ENCODE peak calls at places on chromosomes 7 and 10, in nine cellular contexts. O is right cardiac atrium, V is AG09309, Q is A549, N is aorta, K is NB4, G is AG10803, W is tibial nerve, E is prostate gland. A is an unnamed sample.

GRCh38 chr7:105745681-105746330 is 130.6 kb downstream of the ATXN7L1 start:
- DNase-seq in E (no peak), W (no peak), Q (no peak), N (no peak), O (no peak), K (no peak), V (no peak), G (no peak), A (no peak)

GRCh38 chr7:374706-375490 is 84.9 kb downstream of the FOXL3 start:
- DNase-seq in G (no peak), W (no peak), K (no peak), Q (no peak), E (no peak), V (no peak), N (peak), O (no peak), A (no peak)

GRCh38 chr7:143172354-143172753 is 10.9 kb upstream of the TAS2R39 start:
- DNase-seq in K (no peak), O (peak), W (no peak), V (no peak), N (peak), E (peak), G (peak), Q (peak), A (no peak)

GRCh38 chr7:125098377-125098970 is 168.8 kb upstream of the POT1 start:
- DNase-seq in V (no peak), N (no peak), E (no peak), K (no peak), Q (no peak), W (no peak), O (no peak), G (no peak), A (no peak)

GRCh38 chr10:48384699-48384982 is 78.2 kb downstream of the MAPK8 start:
- DNase-seq in E (no peak), W (no peak), O (no peak), K (no peak), Q (no peak), N (no peak), G (no peak), V (no peak), A (no peak)

GRCh38 chr7:21617916-21618390 is 75.1 kb downstream of the DNAH11 start:
- DNase-seq in K (no peak), N (peak), G (peak), W (peak), E (peak), V (peak), Q (peak), O (peak), A (no peak)

GRCh38 chr7:116610210-116610609 is 61.8 kb upstream of the MET start:
- DNase-seq in V (peak), K (peak), O (no peak), E (no peak), G (peak), W (no peak), Q (no peak), N (no peak), A (no peak)

GRCh38 chr10:59047180-59047579 is 129.3 kb upstream of the PHYHIPL start:
- DNase-seq in K (no peak), Q (no peak), O (no peak), E (peak), G (no peak), N (no peak), V (no peak), W (no peak), A (no peak)

GRCh38 chr10:88232029-88232895 is 350.9 kb downstream of the RNLS start:
- DNase-seq in O (peak), K (no peak), Q (no peak), N (peak), W (peak), V (no peak), G (peak), E (no peak), A (no peak)

GRCh38 chr10:89419548-89419947 is 5.2 kb downstream of the IFIT5 start:
- DNase-seq in V (no peak), E (no peak), G (peak), W (no peak), K (peak), Q (no peak), O (no peak), N (no peak), A (peak)

GRCh38 chr10:43953672-43954071 is 305.0 kb upstream of the ZNF32 start:
- DNase-seq in K (no peak), E (no peak), O (no peak), W (no peak), G (no peak), N (no peak), V (no peak), Q (no peak), A (no peak)

GRCh38 chr7:116717137-116717536 is 45.1 kb downstream of the MET start:
- DNase-seq in W (no peak), N (no peak), E (no peak), Q (no peak), G (no peak), O (no peak), V (no peak), K (no peak), A (no peak)

GRCh38 chr10:26554246-26554645 is 116.1 kb downstream of the APBB1IP start:
- DNase-seq in O (no peak), V (no peak), K (no peak), N (no peak), Q (no peak), W (no peak), G (no peak), E (no peak), A (no peak)

GRCh38 chr7:82078807-82079206 is 309.0 kb upstream of the HGF start:
- DNase-seq in K (no peak), W (no peak), G (no peak), E (no peak), O (no peak), N (no peak), V (no peak), Q (no peak), A (no peak)

GRCh38 chr10:106493166-106493565 is 671.3 kb downstream of the SORCS1 start:
- DNase-seq in O (no peak), E (no peak), W (no peak), V (no peak), N (no peak), K (no peak), Q (no peak), G (no peak), A (no peak)

GRCh38 chr7:100034871-100035510 is 14.6 kb upstream of the ZSCAN21 start:
- DNase-seq in E (no peak), O (no peak), V (peak), N (no peak), W (no peak), G (peak), Q (peak), K (no peak), A (no peak)

GRCh38 chr10:67668448-67668847 is 27.5 kb downstream of the CTNNA3 start:
- DNase-seq in W (no peak), V (no peak), G (peak), Q (peak), O (no peak), E (no peak), K (no peak), N (no peak), A (no peak)

GRCh38 chr7:34091330-34091917 is 186.1 kb downstream of the BMPER start:
- DNase-seq in Q (peak), W (peak), E (no peak), K (peak), N (no peak), O (no peak), G (peak), V (no peak), A (peak)

GRCh38 chr7:26202019-26202985 is 757 bp downstream of the CBX3 start:
- DNase-seq in O (peak), G (peak), N (peak), Q (peak), V (no peak), E (no peak), W (no peak), K (peak), A (no peak)

GRCh38 chr10:6607187-6607586 is 27.1 kb upstream of the PRKCQ start:
- DNase-seq in G (no peak), N (no peak), V (no peak), K (no peak), E (no peak), Q (no peak), O (no peak), W (no peak), A (no peak)

GRCh38 chr7:119640861-119641260 is 632.1 kb upstream of the KCND2 start:
- DNase-seq in E (no peak), N (no peak), V (no peak), O (no peak), W (no peak), G (no peak), K (no peak), Q (no peak), A (no peak)

GRCh38 chr10:129949411-129950335 is 14.4 kb downstream of the EBF3 start:
- DNase-seq in K (no peak), E (no peak), Q (no peak), W (no peak), N (no peak), G (peak), O (peak), V (no peak), A (peak)
- H3K4me3 ChIP-seq in K (no peak), E (no peak), Q (no peak), W (no peak), N (no peak), G (no peak), O (peak), V (no peak), A (peak)

GRCh38 chr10:24465124-24465874 is 256.4 kb downstream of the KIAA1217 start:
- DNase-seq in K (no peak), Q (no peak), G (peak), V (peak), E (peak), N (no peak), O (no peak), W (no peak), A (no peak)
- H3K4me3 ChIP-seq in K (no peak), Q (peak), G (no peak), V (no peak), E (peak), N (no peak), O (no peak), W (no peak), A (no peak)

GRCh38 chr10:99630439-99630838 is 10.2 kb upstream of the SLC25A28 start:
- DNase-seq in Q (peak), V (peak), G (peak), N (no peak), W (peak), K (peak), E (peak), O (no peak), A (no peak)

GRCh38 chr10:99631496-99631895 is 11.3 kb upstream of the SLC25A28 start:
- DNase-seq in K (no peak), Q (no peak), W (no peak), O (no peak), G (peak), N (no peak), V (no peak), E (no peak), A (no peak)

GRCh38 chr10:99628923-99629624 is 8.8 kb upstream of the SLC25A28 start:
- DNase-seq in N (no peak), E (no peak), G (no peak), Q (no peak), V (no peak), O (no peak), K (no peak), W (no peak), A (no peak)

GRCh38 chr10:99629625-99629978 is 9.4 kb upstream of the SLC25A28 start:
- DNase-seq in N (no peak), V (no peak), Q (no peak), W (no peak), O (no peak), E (no peak), K (no peak), G (no peak), A (no peak)

DNA sequence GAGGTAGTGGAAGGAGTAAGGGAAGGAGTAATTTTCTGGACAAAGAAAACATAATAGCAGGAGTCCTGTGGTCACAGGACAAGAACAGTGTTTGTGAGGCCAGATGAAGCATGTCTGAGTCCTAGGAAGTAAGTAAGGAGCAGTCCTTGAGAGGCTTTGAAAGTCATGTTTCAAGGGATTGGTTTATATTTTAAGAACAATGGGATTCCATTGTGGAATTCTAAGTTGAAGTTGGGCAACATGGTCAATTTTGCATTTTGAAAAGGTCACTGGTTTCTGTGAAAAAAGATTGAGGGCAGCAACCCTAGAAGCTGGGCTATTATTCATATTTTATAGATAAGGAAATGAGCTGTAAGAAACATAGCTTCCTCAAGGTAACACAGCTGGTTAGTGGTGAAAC is 10.8 kb upstream of the SLC25A28 start:
- DNase-seq in E (no peak), O (no peak), G (peak), Q (no peak), K (no peak), N (no peak), W (no peak), V (no peak), A (no peak)
- H3K4me3 ChIP-seq in E (no peak), O (no peak), G (no peak), Q (no peak), K (no peak), N (no peak), W (no peak), V (no peak), A (no peak)

DNA sequence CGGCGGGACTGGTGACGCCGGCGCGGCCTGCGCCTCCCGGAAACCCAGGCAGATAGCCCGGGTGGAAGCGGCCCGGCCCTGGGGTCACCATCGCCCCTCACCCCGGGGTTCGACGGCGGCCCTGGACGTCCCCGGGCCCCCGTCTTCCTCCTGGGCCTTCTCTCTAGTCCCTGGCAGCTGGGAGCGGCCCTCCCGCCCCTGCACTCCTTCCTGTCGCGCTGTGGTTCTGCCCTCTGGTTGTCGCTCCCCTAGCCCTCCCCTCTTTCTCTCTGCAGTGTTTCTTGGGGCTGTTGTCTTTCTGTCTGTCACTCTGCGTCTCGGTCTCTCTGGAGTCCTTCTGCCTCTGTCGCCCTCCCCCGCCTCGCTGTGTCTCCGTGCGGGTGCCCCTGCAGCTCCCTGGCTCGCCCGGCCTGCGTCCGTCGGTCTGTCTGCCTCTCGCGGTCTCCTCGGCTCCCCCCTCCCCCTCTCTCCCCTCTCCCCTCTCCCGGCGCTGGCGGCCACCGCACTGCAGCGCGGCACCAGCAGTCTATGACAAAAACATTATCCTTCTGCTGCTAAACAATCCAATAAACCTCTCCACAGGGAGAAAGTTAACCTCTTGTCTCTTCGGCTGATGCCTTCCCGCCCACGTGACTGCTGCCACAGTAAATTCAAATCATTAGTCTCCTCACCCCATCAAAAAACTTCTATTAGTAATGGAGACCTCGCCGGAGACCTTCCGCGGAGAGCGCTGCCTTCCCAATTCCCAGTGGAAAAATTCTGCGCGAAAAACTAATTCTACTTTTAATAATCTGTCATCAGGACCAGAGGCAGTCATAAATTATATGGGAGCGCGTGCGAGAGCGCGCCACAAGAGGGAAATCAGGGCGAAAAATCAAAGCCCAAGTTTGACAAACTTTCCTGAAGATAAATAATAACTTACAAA is 90.3 kb upstream of the PAX2 start:
- DNase-seq in V (no peak), K (peak), N (no peak), O (no peak), Q (no peak), G (no peak), W (no peak), E (no peak), A (no peak)
- H3K4me3 ChIP-seq in V (no peak), K (no peak), N (no peak), O (no peak), Q (peak), G (no peak), W (no peak), E (no peak), A (peak)

DNA sequence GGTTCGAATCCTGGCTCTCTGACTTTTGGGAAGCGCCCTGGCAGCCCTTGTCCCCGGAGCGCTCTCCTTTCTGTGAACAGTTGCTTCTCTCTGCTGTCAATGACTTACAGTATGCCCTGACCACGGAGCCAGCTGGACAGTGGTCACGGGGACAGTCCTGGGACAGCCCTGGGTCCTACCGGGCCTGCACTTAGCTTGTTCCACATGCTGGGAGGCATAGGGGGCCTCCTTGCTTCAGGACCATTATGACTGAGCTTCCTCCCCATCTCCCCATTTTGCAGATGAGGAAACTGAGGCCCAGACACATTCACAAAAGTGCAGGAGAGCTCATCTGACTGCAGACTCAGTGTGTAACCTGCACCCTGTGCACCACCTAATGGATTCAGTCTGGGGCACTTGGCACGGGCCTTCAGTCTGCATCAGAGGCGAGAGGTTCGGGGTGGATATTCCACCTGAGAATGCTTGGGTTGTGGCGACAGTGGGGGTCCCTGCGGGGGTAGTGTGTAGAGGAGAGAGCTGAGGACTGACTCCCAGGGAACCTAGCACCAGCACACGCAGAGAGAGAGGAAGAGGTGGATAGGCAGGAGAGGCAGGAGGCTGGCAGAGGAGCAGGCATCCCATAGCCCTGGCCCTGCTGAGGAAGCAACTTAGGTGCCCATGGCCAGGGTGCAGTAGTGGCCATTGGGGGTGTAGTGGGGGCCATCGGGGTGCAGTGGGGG is 1.6 kb downstream of the DOCK1 start:
- DNase-seq in G (no peak), O (no peak), V (no peak), Q (no peak), W (no peak), K (no peak), E (no peak), N (peak), A (no peak)
- H3K4me3 ChIP-seq in G (peak), O (no peak), V (peak), Q (peak), W (no peak), K (no peak), E (no peak), N (no peak), A (no peak)

GRCh38 chr7:70569335-70569819 is 562.6 kb upstream of the GALNT17 start:
- DNase-seq in G (no peak), Q (no peak), V (no peak), W (no peak), N (no peak), K (no peak), O (no peak), E (no peak), A (no peak)
- H3K4me3 ChIP-seq in G (no peak), Q (no peak), V (no peak), W (no peak), N (no peak), K (no peak), O (no peak), E (no peak), A (no peak)

GRCh38 chr10:17836917-17837316 is 27.8 kb downstream of the MRC1 start:
- DNase-seq in N (no peak), K (peak), Q (peak), E (peak), V (peak), G (peak), O (peak), W (no peak), A (peak)
- H3K4me3 ChIP-seq in N (peak), K (no peak), Q (peak), E (no peak), V (peak), G (peak), O (peak), W (no peak), A (peak)

DNA sequence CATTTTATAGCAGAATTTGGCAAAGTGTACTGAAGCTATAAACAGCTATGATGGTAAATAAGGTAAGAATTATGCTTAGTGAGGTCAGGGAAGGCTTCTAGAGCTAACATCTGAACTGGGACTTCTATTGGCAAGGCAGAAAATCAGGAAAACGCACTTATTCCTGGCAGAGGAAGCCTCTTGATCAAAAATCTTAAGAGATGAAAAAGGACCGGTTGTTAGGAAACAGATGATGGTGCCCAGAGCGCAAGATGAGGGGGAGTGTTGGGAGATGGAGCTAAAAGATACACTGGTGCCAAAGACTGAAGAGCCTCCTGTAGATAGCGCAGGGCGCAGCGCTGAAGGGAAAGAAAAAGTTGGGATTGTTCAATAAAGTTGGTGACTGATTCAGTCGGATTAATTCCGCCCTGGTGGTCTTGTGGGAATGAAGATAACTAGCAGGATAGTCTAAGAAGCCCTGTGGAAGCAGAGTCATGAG is 550 bp upstream of the CALU start:
- DNase-seq in V (no peak), Q (no peak), O (no peak), W (no peak), G (no peak), N (no peak), E (no peak), K (no peak), A (no peak)
- H3K4me3 ChIP-seq in V (peak), Q (peak), O (peak), W (peak), G (peak), N (peak), E (peak), K (peak), A (peak)